ENCODE peak calls at places on chromosomes 7 and 10, in six cellular contexts. O, L, Z, B, M and N are unnamed samples. For H3K27me3, the result is how much of the 10 kb centered on the place peaks cover.

GRCh38 chr7:129664029-129665012 is 52.8 kb downstream of the NRF1 start:
- DNase-seq in B (peak), Z (no peak), M (no peak), O (peak), L (no peak), N (peak)

GRCh38 chr7:47763063-47763974 is 181.4 kb upstream of the TNS3 start:
- DNase-seq in L (no peak), M (no peak), B (peak), Z (no peak), O (no peak), N (no peak)

GRCh38 chr10:59177031-59177861 is 803 bp downstream of the PHYHIPL start:
- DNase-seq in L (no peak), B (no peak), O (peak), Z (no peak), M (peak), N (peak)

GRCh38 chr10:43361532-43362190 is 9.8 kb upstream of the FXYD4 start:
- DNase-seq in Z (no peak), L (no peak), B (no peak), O (no peak), M (no peak), N (no peak)

GRCh38 chr10:102287991-102288390 is 42.7 kb downstream of the GBF1 start:
- DNase-seq in M (no peak), B (no peak), O (no peak), L (no peak), Z (no peak), N (no peak)

GRCh38 chr7:27670177-27670576 is 7.5 kb upstream of the HIBADH start:
- DNase-seq in L (no peak), O (no peak), B (no peak), Z (no peak), M (no peak), N (no peak)

GRCh38 chr10:4194231-4194630 is 409.2 kb upstream of the KLF6 start:
- DNase-seq in B (no peak), M (no peak), O (no peak), L (no peak), Z (no peak), N (no peak)

GRCh38 chr7:143130541-143130940 is 1.3 kb upstream of the PIP start:
- DNase-seq in Z (no peak), O (no peak), L (no peak), M (no peak), B (no peak), N (no peak)

GRCh38 chr10:96470108-96470743 is 43.5 kb downstream of the TLL2 start:
- DNase-seq in B (peak), O (peak), M (no peak), Z (no peak), L (no peak), N (peak)

GRCh38 chr7:74464931-74465906 is 11.5 kb downstream of the GTF2IRD1 start:
- DNase-seq in O (no peak), B (peak), L (no peak), Z (no peak), M (peak), N (no peak)

GRCh38 chr10:105864854-105865253 is 1223.8 kb downstream of the SORCS3 start:
- DNase-seq in B (no peak), L (no peak), M (no peak), Z (no peak), O (no peak), N (no peak)

GRCh38 chr10:84204122-84204521 is 9.8 kb downstream of the CDHR1 start:
- DNase-seq in M (no peak), Z (no peak), B (no peak), O (no peak), L (no peak), N (peak)

GRCh38 chr10:85786401-85786899 is 580.1 kb downstream of the GRID1 start:
- DNase-seq in L (no peak), M (no peak), B (no peak), O (peak), Z (no peak), N (peak)

GRCh38 chr10:33703897-33704825 is 369.7 kb upstream of the NRP1 start:
- DNase-seq in B (no peak), M (no peak), O (peak), Z (no peak), L (no peak), N (no peak)

GRCh38 chr7:55642266-55642665 is 70.0 kb upstream of the VOPP1 start:
- DNase-seq in L (no peak), O (no peak), M (no peak), B (no peak), Z (no peak), N (no peak)

GRCh38 chr7:138000081-138000701 is 1.7 kb downstream of the CREB3L2 start:
- DNase-seq in L (peak), Z (no peak), M (no peak), O (peak), B (no peak), N (peak)

GRCh38 chr7:21497072-21497471 is 45.8 kb upstream of the DNAH11 start:
- DNase-seq in L (no peak), Z (no peak), O (no peak), B (no peak), M (no peak), N (peak)

GRCh38 chr10:128286413-128287097 is 160.3 kb upstream of the MKI67 start:
- DNase-seq in B (no peak), M (no peak), O (peak), Z (no peak), L (no peak), N (peak)

GRCh38 chr10:327889-328809 is 192.9 kb downstream of the ZMYND11 start:
- DNase-seq in L (no peak), O (no peak), M (no peak), B (no peak), Z (no peak), N (no peak)

GRCh38 chr10:72087392-72087968 is 871 bp downstream of the SPOCK2 start:
- DNase-seq in O (no peak), Z (no peak), L (no peak), M (no peak), B (no peak), N (peak)

GRCh38 chr10:30045961-30046360 is 13.4 kb downstream of the JCAD start:
- DNase-seq in Z (no peak), O (no peak), B (no peak), M (no peak), L (no peak), N (no peak)

GRCh38 chr7:19110026-19110777 is 7.2 kb downstream of the TWIST1 start:
- DNase-seq in B (no peak), O (no peak), M (no peak), L (no peak), Z (no peak), N (no peak)

GRCh38 chr10:58023341-58024073 is 244.2 kb downstream of the IPMK start:
- DNase-seq in M (no peak), Z (no peak), L (no peak), O (no peak), B (peak), N (no peak)

GRCh38 chr10:61994404-61995031 is 93.0 kb downstream of the ARID5B start:
- DNase-seq in Z (no peak), O (no peak), L (no peak), M (no peak), B (no peak), N (peak)

GRCh38 chr7:16708980-16709379 is 44.6 kb upstream of the TSPAN13 start:
- DNase-seq in B (peak), L (no peak), O (no peak), Z (no peak), M (no peak), N (no peak)

GRCh38 chr7:47571355-47572100 is 10.4 kb downstream of the TNS3 start:
- DNase-seq in Z (no peak), L (peak), M (peak), O (peak), B (peak), N (no peak)

GRCh38 chr7:139680676-139681462 is 96.9 kb downstream of the HIPK2 start:
- DNase-seq in B (peak), L (peak), Z (no peak), O (peak), M (peak), N (peak)

GRCh38 chr10:124512040-124512428 is 50.4 kb downstream of the LHPP start:
- DNase-seq in L (no peak), B (no peak), O (no peak), M (no peak), Z (no peak), N (no peak)

GRCh38 chr7:32059289-32060045 is 10.7 kb downstream of the PDE1C start:
- DNase-seq in Z (no peak), M (no peak), B (no peak), L (no peak), O (no peak), N (no peak)

GRCh38 chr7:8259586-8260222 is 2.3 kb downstream of the ICA1 start:
- DNase-seq in B (no peak), Z (no peak), M (no peak), O (no peak), L (no peak), N (no peak)

GRCh38 chr10:13984647-13985155 is 346.0 kb downstream of the FRMD4A start:
- DNase-seq in B (peak), M (no peak), O (no peak), L (no peak), Z (no peak), N (no peak)

GRCh38 chr10:6840093-6840763 is 260.2 kb upstream of the PRKCQ start:
- DNase-seq in B (no peak), O (no peak), Z (no peak), M (no peak), L (no peak), N (no peak)

GRCh38 chr7:69114374-69114773 is 483.9 kb upstream of the AUTS2 start:
- DNase-seq in B (no peak), Z (no peak), M (no peak), L (no peak), O (no peak), N (no peak)

GRCh38 chr10:110868981-110869380 is 2.7 kb upstream of the PDCD4 start:
- DNase-seq in O (no peak), B (no peak), M (no peak), L (no peak), Z (no peak), N (no peak)

GRCh38 chr10:110865804-110866482 is 5.8 kb upstream of the PDCD4 start:
- DNase-seq in O (no peak), B (no peak), L (no peak), Z (no peak), M (no peak), N (no peak)

GRCh38 chr10:110865184-110865803 is 6.4 kb upstream of the PDCD4 start:
- DNase-seq in L (no peak), Z (no peak), B (peak), O (no peak), M (no peak), N (no peak)

GRCh38 chr10:110870823-110871235 is 899 bp upstream of the PDCD4 start:
- DNase-seq in L (no peak), B (no peak), O (no peak), Z (no peak), M (no peak), N (no peak)

DNA sequence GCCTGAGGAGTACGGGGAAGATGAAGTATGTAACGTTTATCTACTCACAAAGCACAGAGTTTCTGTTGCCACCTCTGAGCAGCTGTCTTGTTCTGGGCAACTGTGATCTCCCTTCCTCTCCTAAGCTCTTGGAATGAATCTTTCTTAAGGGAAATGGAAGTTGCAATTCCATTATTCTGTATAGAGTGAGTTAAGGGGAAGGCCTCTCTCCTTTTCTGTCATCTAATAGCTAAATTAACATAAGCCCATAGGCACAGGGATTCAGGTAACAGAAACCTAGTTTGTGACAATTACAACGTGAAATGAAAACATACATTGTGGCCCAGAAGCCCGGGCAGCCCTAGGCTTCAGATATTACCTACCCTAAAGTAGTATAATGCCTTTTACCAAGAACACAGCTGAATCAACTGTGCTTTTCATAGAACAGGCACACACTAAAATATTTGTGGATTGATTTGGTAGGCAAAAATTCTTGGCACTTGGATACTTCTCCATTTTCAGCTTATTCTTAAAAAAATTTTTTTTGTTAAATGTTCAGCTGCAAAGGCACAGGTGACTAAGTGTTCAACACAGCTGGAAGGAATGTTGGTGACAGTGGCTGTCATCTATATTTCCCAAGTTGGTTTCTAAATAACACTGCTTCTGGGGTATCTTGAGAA is 3.8 kb upstream of the PDCD4 start:
- DNase-seq in M (no peak), Z (no peak), O (no peak), L (no peak), B (no peak), N (no peak)
- H3K4me3 ChIP-seq in M (no peak), Z (no peak), O (no peak), L (no peak), B (no peak), N (no peak)

DNA sequence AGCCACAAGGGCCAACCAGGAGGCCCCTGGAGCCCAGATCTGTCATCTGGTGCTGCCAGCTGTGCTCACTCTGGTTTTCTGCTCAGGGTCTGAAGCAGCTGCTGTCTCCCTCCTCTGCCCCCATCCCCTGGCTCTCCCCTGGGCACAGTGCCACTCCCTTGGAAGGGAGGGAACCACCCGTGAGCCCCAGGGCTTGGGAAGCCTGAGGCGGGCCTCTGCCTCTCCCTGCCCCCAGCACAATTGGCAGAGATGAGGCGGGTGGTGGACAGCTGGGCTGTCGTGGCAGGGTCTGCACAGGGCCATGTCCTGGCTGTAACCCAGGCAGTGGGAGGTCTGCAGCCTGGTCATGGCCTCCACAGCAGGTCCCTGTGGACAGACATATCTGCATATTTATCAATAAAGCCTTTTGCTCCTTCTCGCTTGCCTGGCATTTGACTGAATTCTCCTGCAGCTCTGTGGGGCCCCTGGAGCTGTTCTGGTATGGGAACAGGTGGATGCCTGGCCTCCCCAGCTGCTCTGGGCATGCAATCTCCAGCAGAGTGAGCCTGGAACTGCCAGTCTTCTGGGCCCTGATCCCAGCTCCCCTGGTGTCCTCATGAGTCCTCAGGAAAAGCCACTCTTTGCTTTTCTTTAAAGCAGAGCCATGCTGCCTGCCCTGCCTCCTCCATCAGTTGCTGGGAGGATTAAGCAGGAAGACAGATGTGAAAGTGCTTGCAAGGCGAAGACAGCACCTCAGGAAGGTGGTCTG is 1.6 kb upstream of the ANKRD2 start:
- DNase-seq in O (no peak), L (no peak), Z (no peak), M (no peak), B (peak), N (peak)
- H3K27me3 ChIP-seq in O (under half), L (under half), Z (under half), M (under half), B (under half), N (under half)

GRCh38 chr7:6481445-6481844 is 33.7 kb upstream of the DAGLB start:
- DNase-seq in Z (no peak), B (no peak), M (no peak), O (no peak), L (no peak), N (no peak)
- H3K4me3 ChIP-seq in Z (no peak), B (no peak), M (no peak), O (no peak), L (no peak), N (no peak)

DNA sequence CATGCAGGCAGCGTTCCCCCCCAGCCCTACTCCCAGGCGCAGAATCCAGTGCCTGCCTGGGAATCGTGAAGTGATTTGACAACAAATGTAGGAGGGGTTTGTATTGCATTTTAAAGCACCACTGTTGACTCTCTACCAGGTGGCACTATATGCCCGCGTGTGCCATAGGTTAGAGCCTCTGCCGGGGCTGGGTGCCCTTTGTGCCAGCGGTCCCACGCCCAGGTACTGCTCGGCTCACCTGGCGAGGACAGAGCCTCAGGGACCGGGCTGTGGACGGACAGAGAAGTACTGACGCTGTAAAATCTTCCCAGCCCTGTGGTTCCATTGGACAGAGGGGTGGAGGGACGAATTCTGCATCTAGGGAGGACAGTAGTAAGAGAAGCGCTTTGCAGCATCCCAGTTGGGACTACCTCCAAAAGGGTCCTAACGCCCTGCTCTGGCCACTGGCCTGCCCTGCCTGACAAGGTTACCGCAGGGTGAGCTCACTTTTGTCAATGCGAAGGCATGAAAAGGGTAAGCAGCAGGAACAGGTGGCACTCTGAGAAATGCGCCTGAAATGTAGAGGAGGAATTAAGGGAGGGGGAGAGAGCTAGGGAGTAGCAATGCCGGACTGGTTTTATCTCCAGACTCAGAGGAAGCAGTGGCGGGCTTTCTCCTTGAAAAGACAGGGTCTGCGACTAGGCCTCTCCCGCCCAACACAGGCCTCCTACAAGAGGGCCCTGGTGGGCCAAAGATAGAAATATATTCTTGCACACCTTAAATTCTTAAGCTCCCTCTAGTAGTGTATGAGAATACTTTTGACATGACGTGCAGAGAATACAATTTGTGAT is 858 bp upstream of the CACNA2D1 start:
- DNase-seq in M (no peak), L (no peak), O (peak), B (no peak), Z (no peak), N (peak)
- H3K27me3 ChIP-seq in M (under half), L (under half), O (under half), B (under half), Z (under half), N (under half)

GRCh38 chr7:43535031-43535451 is 47.9 kb upstream of the STK17A start:
- DNase-seq in O (no peak), L (no peak), B (no peak), Z (no peak), M (no peak), N (no peak)

GRCh38 chr7:43537765-43538403 is 45.0 kb upstream of the STK17A start:
- DNase-seq in O (peak), Z (no peak), L (no peak), B (no peak), M (no peak), N (peak)

GRCh38 chr7:43534110-43534509 is 48.8 kb upstream of the STK17A start:
- DNase-seq in B (no peak), Z (no peak), O (no peak), M (no peak), L (no peak), N (no peak)

GRCh38 chr7:43536773-43537172 is 46.1 kb upstream of the STK17A start:
- DNase-seq in O (no peak), M (no peak), L (no peak), Z (no peak), B (no peak), N (no peak)

DNA sequence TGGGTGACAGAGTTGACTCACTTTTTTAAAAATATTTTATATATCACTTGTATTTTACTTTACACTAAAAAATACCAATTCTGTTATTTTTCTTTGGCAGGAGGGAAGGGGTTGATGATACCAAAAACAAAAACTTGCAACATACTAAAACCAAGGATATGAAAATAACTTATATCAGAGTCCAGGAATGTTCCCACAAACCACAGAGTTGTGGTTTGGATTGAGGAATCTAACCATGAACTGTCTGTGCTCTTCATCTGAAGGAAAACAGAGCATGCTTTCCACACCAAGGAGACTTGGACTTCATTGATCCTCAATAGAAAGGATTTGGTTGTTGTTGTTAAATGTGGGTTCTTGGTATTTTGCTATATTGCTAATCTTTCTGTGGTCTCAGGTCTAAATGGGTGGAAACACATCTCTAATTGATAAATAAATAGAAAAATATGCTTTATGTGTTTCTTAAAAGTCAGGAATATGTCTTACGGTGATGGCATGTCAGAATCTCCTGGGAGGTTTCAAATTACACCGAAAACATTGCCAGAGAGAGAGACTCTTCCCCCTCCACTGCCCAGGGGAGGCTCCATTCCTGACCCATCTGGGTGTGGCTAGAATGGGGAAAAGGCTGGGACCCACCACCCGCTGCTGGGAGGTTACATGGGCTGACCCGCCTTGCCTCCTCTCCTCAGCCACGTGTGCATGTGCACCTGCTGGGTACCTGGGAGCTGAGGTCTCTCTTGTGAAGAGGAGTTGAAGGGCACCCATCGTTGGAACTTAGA is 46.9 kb upstream of the STK17A start:
- DNase-seq in M (no peak), L (no peak), Z (no peak), B (peak), O (no peak), N (no peak)
- H3K4me3 ChIP-seq in M (no peak), L (no peak), Z (no peak), B (no peak), O (no peak), N (no peak)

DNA sequence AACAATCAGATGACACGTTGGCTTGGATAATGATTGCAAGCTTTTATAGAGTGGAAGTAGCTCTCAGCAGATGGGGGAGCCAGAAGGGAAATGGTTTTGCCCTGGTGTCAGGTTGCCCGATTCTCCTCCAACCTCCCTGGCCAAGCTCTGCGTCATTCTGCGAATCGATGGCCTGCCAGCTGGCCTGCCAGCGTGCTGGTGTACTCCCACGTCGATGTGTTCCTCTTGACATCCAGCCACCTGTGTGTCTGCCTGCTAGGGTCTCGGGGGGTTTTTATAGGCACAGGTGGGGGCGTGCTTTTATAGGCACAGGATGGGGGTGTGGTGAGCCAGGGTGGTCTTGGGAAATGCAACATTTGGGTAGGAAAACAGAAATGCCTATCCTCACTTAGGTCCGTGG is 4.6 kb downstream of the NET1 start:
- DNase-seq in L (no peak), Z (no peak), M (no peak), B (no peak), O (no peak), N (no peak)
- H3K27me3 ChIP-seq in L (under half), Z (under half), M (under half), B (under half), O (under half), N (under half)